ENCODE peak calls at places on chromosome 17, in eight cellular contexts. One of them, this sample, is unnamed.

GRCh38 chr17:59001158-59001814 is 105.4 kb downstream of the TRIM37 start:
- DNase-seq in endothelial cell of umbilical vein: peak
- DNase-seq in BJ: peak
- DNase-seq in kidney epithelial cell: peak
- DNase-seq in AG04450: no peak
- DNase-seq in WERI-Rb-1: no peak
- DNase-seq in thoracic aorta: no peak
- DNase-seq in fibroblast of villous mesenchyme: peak
- DNase-seq in this sample: peak

GRCh38 chr17:8324913-8325312 is 14.7 kb upstream of the ODF4 start:
- DNase-seq in endothelial cell of umbilical vein: no peak
- DNase-seq in BJ: no peak
- DNase-seq in kidney epithelial cell: no peak
- DNase-seq in AG04450: no peak
- DNase-seq in WERI-Rb-1: no peak
- DNase-seq in thoracic aorta: no peak
- DNase-seq in fibroblast of villous mesenchyme: no peak
- DNase-seq in this sample: no peak

GRCh38 chr17:13518271-13519000 is 83.3 kb downstream of the HS3ST3A1 start:
- DNase-seq in endothelial cell of umbilical vein: no peak
- DNase-seq in BJ: peak
- DNase-seq in kidney epithelial cell: no peak
- DNase-seq in AG04450: peak
- DNase-seq in WERI-Rb-1: peak
- DNase-seq in thoracic aorta: no peak
- DNase-seq in fibroblast of villous mesenchyme: peak
- DNase-seq in this sample: no peak

GRCh38 chr17:83177611-83178532 is 98.5 kb downstream of the METRNL start:
- DNase-seq in endothelial cell of umbilical vein: no peak
- DNase-seq in BJ: no peak
- DNase-seq in kidney epithelial cell: no peak
- DNase-seq in AG04450: no peak
- DNase-seq in WERI-Rb-1: peak
- DNase-seq in thoracic aorta: no peak
- DNase-seq in fibroblast of villous mesenchyme: no peak
- DNase-seq in this sample: no peak

GRCh38 chr17:74592087-74592990 is at the start of gene CD300LD:
- DNase-seq in endothelial cell of umbilical vein: no peak
- DNase-seq in BJ: no peak
- DNase-seq in kidney epithelial cell: no peak
- DNase-seq in AG04450: no peak
- DNase-seq in WERI-Rb-1: no peak
- DNase-seq in thoracic aorta: no peak
- DNase-seq in fibroblast of villous mesenchyme: no peak
- DNase-seq in this sample: no peak

GRCh38 chr17:79691931-79692330 is 38.8 kb upstream of the ENPP7 start:
- DNase-seq in endothelial cell of umbilical vein: no peak
- DNase-seq in BJ: no peak
- DNase-seq in kidney epithelial cell: no peak
- DNase-seq in AG04450: no peak
- DNase-seq in WERI-Rb-1: no peak
- DNase-seq in thoracic aorta: no peak
- DNase-seq in fibroblast of villous mesenchyme: no peak
- DNase-seq in this sample: no peak

GRCh38 chr17:60573139-60573975 is 26.6 kb upstream of the PPM1D start:
- DNase-seq in endothelial cell of umbilical vein: peak
- DNase-seq in BJ: no peak
- DNase-seq in kidney epithelial cell: no peak
- DNase-seq in AG04450: peak
- DNase-seq in WERI-Rb-1: no peak
- DNase-seq in thoracic aorta: no peak
- DNase-seq in fibroblast of villous mesenchyme: peak
- DNase-seq in this sample: peak

GRCh38 chr17:78960945-78961344 is 18.8 kb downstream of the LGALS3BP start:
- DNase-seq in endothelial cell of umbilical vein: no peak
- DNase-seq in BJ: no peak
- DNase-seq in kidney epithelial cell: no peak
- DNase-seq in AG04450: no peak
- DNase-seq in WERI-Rb-1: no peak
- DNase-seq in thoracic aorta: no peak
- DNase-seq in fibroblast of villous mesenchyme: peak
- DNase-seq in this sample: no peak

GRCh38 chr17:6654816-6655731 is 3.5 kb downstream of the C17orf100 start:
- DNase-seq in endothelial cell of umbilical vein: no peak
- DNase-seq in BJ: no peak
- DNase-seq in kidney epithelial cell: no peak
- DNase-seq in AG04450: no peak
- DNase-seq in WERI-Rb-1: no peak
- DNase-seq in thoracic aorta: no peak
- DNase-seq in fibroblast of villous mesenchyme: no peak
- DNase-seq in this sample: no peak

GRCh38 chr17:72618018-72618509 is 474.4 kb downstream of the SLC39A11 start:
- DNase-seq in endothelial cell of umbilical vein: no peak
- DNase-seq in BJ: no peak
- DNase-seq in kidney epithelial cell: no peak
- DNase-seq in AG04450: no peak
- DNase-seq in WERI-Rb-1: no peak
- DNase-seq in thoracic aorta: no peak
- DNase-seq in fibroblast of villous mesenchyme: no peak
- DNase-seq in this sample: no peak

GRCh38 chr17:41595585-41595984 is 8.9 kb upstream of the KRT14 start:
- DNase-seq in endothelial cell of umbilical vein: no peak
- DNase-seq in BJ: no peak
- DNase-seq in kidney epithelial cell: no peak
- DNase-seq in AG04450: no peak
- DNase-seq in WERI-Rb-1: no peak
- DNase-seq in thoracic aorta: no peak
- DNase-seq in fibroblast of villous mesenchyme: no peak
- DNase-seq in this sample: no peak

GRCh38 chr17:63634163-63634562 is 11.9 kb downstream of the MAP3K3 start:
- DNase-seq in endothelial cell of umbilical vein: peak
- DNase-seq in BJ: no peak
- DNase-seq in kidney epithelial cell: no peak
- DNase-seq in AG04450: no peak
- DNase-seq in WERI-Rb-1: no peak
- DNase-seq in thoracic aorta: no peak
- DNase-seq in fibroblast of villous mesenchyme: no peak
- DNase-seq in this sample: no peak
- TF ChIP-seq CTCF in endothelial cell of umbilical vein: no peak
- TF ChIP-seq CTCF in BJ: no peak
- TF ChIP-seq CTCF in kidney epithelial cell: no peak
- TF ChIP-seq CTCF in AG04450: no peak
- TF ChIP-seq CTCF in WERI-Rb-1: no peak
- TF ChIP-seq CTCF in thoracic aorta: no peak
- TF ChIP-seq CTCF in fibroblast of villous mesenchyme: no peak
- TF ChIP-seq CTCF in this sample: no peak

GRCh38 chr17:82037113-82037888 is at the start of gene DCXR:
- DNase-seq in endothelial cell of umbilical vein: peak
- DNase-seq in BJ: peak
- DNase-seq in kidney epithelial cell: peak
- DNase-seq in AG04450: peak
- DNase-seq in WERI-Rb-1: peak
- DNase-seq in thoracic aorta: peak
- DNase-seq in fibroblast of villous mesenchyme: peak
- DNase-seq in this sample: peak
- TF ChIP-seq CTCF in endothelial cell of umbilical vein: peak
- TF ChIP-seq CTCF in BJ: peak
- TF ChIP-seq CTCF in kidney epithelial cell: peak
- TF ChIP-seq CTCF in AG04450: peak
- TF ChIP-seq CTCF in WERI-Rb-1: peak
- TF ChIP-seq CTCF in thoracic aorta: peak
- TF ChIP-seq CTCF in fibroblast of villous mesenchyme: peak
- TF ChIP-seq CTCF in this sample: peak

GRCh38 chr17:1829579-1830257 is at the start of the genes RPA1 and SMYD4:
- DNase-seq in endothelial cell of umbilical vein: peak
- DNase-seq in BJ: peak
- DNase-seq in kidney epithelial cell: peak
- DNase-seq in AG04450: peak
- DNase-seq in WERI-Rb-1: peak
- DNase-seq in thoracic aorta: peak
- DNase-seq in fibroblast of villous mesenchyme: peak
- DNase-seq in this sample: peak
- TF ChIP-seq CTCF in endothelial cell of umbilical vein: no peak
- TF ChIP-seq CTCF in BJ: no peak
- TF ChIP-seq CTCF in kidney epithelial cell: no peak
- TF ChIP-seq CTCF in AG04450: no peak
- TF ChIP-seq CTCF in WERI-Rb-1: no peak
- TF ChIP-seq CTCF in thoracic aorta: no peak
- TF ChIP-seq CTCF in fibroblast of villous mesenchyme: no peak
- TF ChIP-seq CTCF in this sample: no peak

GRCh38 chr17:16449121-16449570 is 33.8 kb downstream of the TRPV2 start:
- DNase-seq in endothelial cell of umbilical vein: no peak
- DNase-seq in BJ: no peak
- DNase-seq in kidney epithelial cell: no peak
- DNase-seq in AG04450: no peak
- DNase-seq in WERI-Rb-1: no peak
- DNase-seq in thoracic aorta: no peak
- DNase-seq in fibroblast of villous mesenchyme: no peak
- DNase-seq in this sample: no peak

GRCh38 chr17:16450028-16450427 is 34.7 kb downstream of the TRPV2 start:
- DNase-seq in endothelial cell of umbilical vein: no peak
- DNase-seq in BJ: no peak
- DNase-seq in kidney epithelial cell: no peak
- DNase-seq in AG04450: no peak
- DNase-seq in WERI-Rb-1: no peak
- DNase-seq in thoracic aorta: no peak
- DNase-seq in fibroblast of villous mesenchyme: no peak
- DNase-seq in this sample: no peak

GRCh38 chr17:16456770-16457316 is 35.1 kb downstream of the LRRC75A start:
- DNase-seq in endothelial cell of umbilical vein: no peak
- DNase-seq in BJ: no peak
- DNase-seq in kidney epithelial cell: no peak
- DNase-seq in AG04450: no peak
- DNase-seq in WERI-Rb-1: no peak
- DNase-seq in thoracic aorta: no peak
- DNase-seq in fibroblast of villous mesenchyme: no peak
- DNase-seq in this sample: no peak

GRCh38 chr17:16455997-16456769 is 35.8 kb downstream of the LRRC75A start:
- DNase-seq in endothelial cell of umbilical vein: no peak
- DNase-seq in BJ: no peak
- DNase-seq in kidney epithelial cell: no peak
- DNase-seq in AG04450: no peak
- DNase-seq in WERI-Rb-1: no peak
- DNase-seq in thoracic aorta: no peak
- DNase-seq in fibroblast of villous mesenchyme: no peak
- DNase-seq in this sample: no peak

DNA sequence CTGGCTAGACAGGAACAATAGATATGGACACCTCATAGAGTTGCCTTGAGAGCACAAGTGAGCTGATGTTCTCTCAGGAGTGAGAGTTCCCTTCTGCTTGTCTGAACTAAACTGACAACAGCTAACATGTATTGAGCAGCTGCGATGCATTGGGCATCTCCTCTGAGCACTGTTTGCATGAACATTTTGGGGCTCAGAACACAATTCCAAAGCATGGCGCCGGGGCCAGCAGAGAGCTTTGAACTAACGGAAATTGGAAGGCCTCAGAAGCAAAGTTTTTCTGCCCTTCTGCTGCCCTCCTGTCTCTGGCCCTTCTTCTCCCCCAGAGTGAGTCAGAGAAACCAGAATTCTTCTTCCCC is 38.1 kb downstream of the TRPV2 start:
- DNase-seq in endothelial cell of umbilical vein: no peak
- DNase-seq in BJ: no peak
- DNase-seq in kidney epithelial cell: no peak
- DNase-seq in AG04450: no peak
- DNase-seq in WERI-Rb-1: no peak
- DNase-seq in thoracic aorta: no peak
- DNase-seq in fibroblast of villous mesenchyme: no peak
- DNase-seq in this sample: no peak
- TF ChIP-seq CTCF in endothelial cell of umbilical vein: no peak
- TF ChIP-seq CTCF in BJ: no peak
- TF ChIP-seq CTCF in kidney epithelial cell: no peak
- TF ChIP-seq CTCF in AG04450: no peak
- TF ChIP-seq CTCF in WERI-Rb-1: no peak
- TF ChIP-seq CTCF in thoracic aorta: no peak
- TF ChIP-seq CTCF in fibroblast of villous mesenchyme: no peak
- TF ChIP-seq CTCF in this sample: no peak

GRCh38 chr17:76297436-76297835 is 10.6 kb downstream of the QRICH2 start:
- DNase-seq in endothelial cell of umbilical vein: peak
- DNase-seq in BJ: no peak
- DNase-seq in kidney epithelial cell: no peak
- DNase-seq in AG04450: no peak
- DNase-seq in WERI-Rb-1: no peak
- DNase-seq in thoracic aorta: no peak
- DNase-seq in fibroblast of villous mesenchyme: no peak
- DNase-seq in this sample: no peak

GRCh38 chr17:76293106-76293505 is 15.0 kb downstream of the QRICH2 start:
- DNase-seq in endothelial cell of umbilical vein: no peak
- DNase-seq in BJ: no peak
- DNase-seq in kidney epithelial cell: no peak
- DNase-seq in AG04450: no peak
- DNase-seq in WERI-Rb-1: no peak
- DNase-seq in thoracic aorta: no peak
- DNase-seq in fibroblast of villous mesenchyme: no peak
- DNase-seq in this sample: no peak

GRCh38 chr17:76296889-76297288 is 11.2 kb downstream of the QRICH2 start:
- DNase-seq in endothelial cell of umbilical vein: no peak
- DNase-seq in BJ: no peak
- DNase-seq in kidney epithelial cell: no peak
- DNase-seq in AG04450: no peak
- DNase-seq in WERI-Rb-1: no peak
- DNase-seq in thoracic aorta: no peak
- DNase-seq in fibroblast of villous mesenchyme: no peak
- DNase-seq in this sample: no peak

GRCh38 chr17:76292567-76292966 is 15.5 kb downstream of the QRICH2 start:
- DNase-seq in endothelial cell of umbilical vein: no peak
- DNase-seq in BJ: no peak
- DNase-seq in kidney epithelial cell: no peak
- DNase-seq in AG04450: no peak
- DNase-seq in WERI-Rb-1: no peak
- DNase-seq in thoracic aorta: no peak
- DNase-seq in fibroblast of villous mesenchyme: no peak
- DNase-seq in this sample: no peak

GRCh38 chr17:76296186-76296585 is 11.9 kb downstream of the QRICH2 start:
- DNase-seq in endothelial cell of umbilical vein: no peak
- DNase-seq in BJ: no peak
- DNase-seq in kidney epithelial cell: no peak
- DNase-seq in AG04450: no peak
- DNase-seq in WERI-Rb-1: no peak
- DNase-seq in thoracic aorta: no peak
- DNase-seq in fibroblast of villous mesenchyme: no peak
- DNase-seq in this sample: no peak
- TF ChIP-seq CTCF in endothelial cell of umbilical vein: no peak
- TF ChIP-seq CTCF in BJ: no peak
- TF ChIP-seq CTCF in kidney epithelial cell: no peak
- TF ChIP-seq CTCF in AG04450: no peak
- TF ChIP-seq CTCF in WERI-Rb-1: no peak
- TF ChIP-seq CTCF in thoracic aorta: no peak
- TF ChIP-seq CTCF in fibroblast of villous mesenchyme: no peak
- TF ChIP-seq CTCF in this sample: no peak